ENCODE peak calls at places on chromosome 20, in five cellular contexts. T is mucosa of descending colon; F is retinal pigment epithelial cell; B is CD14-positive monocyte; E is stimulated activated CD4-positive, alpha-beta T cell treated with anti-CD3 and anti-CD28 coated beads, Interleukin-1b, Interleukin-23, amount 100 ng/mL, for 24 hours. S is an unnamed sample.

GRCh38 chr20:63118786-63119450 is 97.0 kb downstream of the YTHDF1 start:
- DNase-seq in T (peak), F (no peak), B (no peak), E (no peak), S (no peak)

GRCh38 chr20:5156670-5157448 is 30.1 kb downstream of the CDS2 start:
- DNase-seq in T (no peak), F (no peak), B (no peak), E (no peak), S (no peak)

GRCh38 chr20:37729909-37730308 is 36.1 kb downstream of the CTNNBL1 start:
- DNase-seq in T (no peak), F (no peak), B (no peak), E (no peak), S (no peak)

GRCh38 chr20:13816757-13817156 is 31.9 kb downstream of the NDUFAF5 start:
- DNase-seq in T (no peak), F (no peak), B (no peak), E (no peak), S (no peak)

GRCh38 chr20:38278763-38279162 is 18.2 kb upstream of the KIAA1755 start:
- DNase-seq in T (no peak), F (no peak), B (no peak), E (no peak), S (no peak)

GRCh38 chr20:57552471-57552870 is 8.4 kb upstream of the PCK1 start:
- DNase-seq in T (no peak), F (no peak), B (no peak), E (no peak), S (no peak)

GRCh38 chr20:14860410-14860814 is 523.0 kb upstream of the FLRT3 start:
- DNase-seq in T (no peak), F (no peak), B (no peak), E (no peak), S (peak)

GRCh38 chr20:41348430-41349172 is 8.0 kb downstream of the LPIN3 start:
- DNase-seq in T (no peak), F (no peak), B (no peak), E (no peak), S (no peak)

GRCh38 chr20:34334654-34335407 is 28.2 kb upstream of the ITCH start:
- DNase-seq in T (no peak), F (no peak), B (no peak), E (no peak), S (no peak)

GRCh38 chr20:9467995-9468394 is 46.4 kb upstream of the LAMP5 start:
- DNase-seq in T (no peak), F (no peak), B (no peak), E (no peak), S (no peak)

GRCh38 chr20:53623127-53623453 is 29.5 kb upstream of the ZNF217 start:
- DNase-seq in T (no peak), F (no peak), B (no peak), E (no peak), S (no peak)